ENCODE peak calls at places on chromosomes 2 and 18, in four cellular contexts. One of them, this sample, is unnamed.

GRCh38 chr2:28893488-28893887 is 979 bp upstream of the WDR43 start:
- DNase-seq in K562: no peak
- DNase-seq in SK-N-SH: no peak
- DNase-seq in WTC11: no peak
- DNase-seq in this sample: no peak

GRCh38 chr2:199907008-199907714 is 3.9 kb upstream of the C2orf69 start:
- DNase-seq in WTC11: no peak
- DNase-seq in SK-N-SH: no peak
- DNase-seq in K562: no peak
- DNase-seq in this sample: no peak

GRCh38 chr2:147355706-147356105 is 489.1 kb upstream of the ACVR2A start:
- DNase-seq in WTC11: no peak
- DNase-seq in SK-N-SH: no peak
- DNase-seq in K562: no peak
- DNase-seq in this sample: no peak

GRCh38 chr2:15674637-15675455 is 83.2 kb downstream of the DDX1 start:
- DNase-seq in K562: no peak
- DNase-seq in WTC11: no peak
- DNase-seq in SK-N-SH: no peak
- DNase-seq in this sample: no peak

GRCh38 chr2:20225294-20226151 is 593 bp upstream of the SDC1 start:
- DNase-seq in WTC11: peak
- DNase-seq in SK-N-SH: no peak
- DNase-seq in K562: peak
- DNase-seq in this sample: no peak

GRCh38 chr2:16861154-16861929 is 195.7 kb upstream of the CYRIA start:
- DNase-seq in WTC11: no peak
- DNase-seq in SK-N-SH: no peak
- DNase-seq in K562: no peak
- DNase-seq in this sample: no peak

GRCh38 chr2:159114835-159115234 is 146.4 kb downstream of the TANC1 start:
- DNase-seq in K562: no peak
- DNase-seq in SK-N-SH: no peak
- DNase-seq in WTC11: no peak
- DNase-seq in this sample: no peak

GRCh38 chr18:78641689-78642231 is 337.9 kb upstream of the SALL3 start:
- DNase-seq in SK-N-SH: no peak
- DNase-seq in WTC11: no peak
- DNase-seq in K562: no peak
- DNase-seq in this sample: no peak

GRCh38 chr2:134774786-134775641 is 56.2 kb upstream of the TMEM163 start:
- DNase-seq in K562: no peak
- DNase-seq in WTC11: no peak
- DNase-seq in SK-N-SH: peak
- DNase-seq in this sample: no peak

GRCh38 chr18:60893331-60894114 is 439.7 kb upstream of the CDH20 start:
- DNase-seq in SK-N-SH: no peak
- DNase-seq in WTC11: no peak
- DNase-seq in K562: no peak
- DNase-seq in this sample: no peak

GRCh38 chr2:171404258-171404657 is 29.5 kb downstream of the METTL8 start:
- DNase-seq in WTC11: no peak
- DNase-seq in SK-N-SH: no peak
- DNase-seq in K562: no peak
- DNase-seq in this sample: no peak

GRCh38 chr18:58514773-58515172 is 114.1 kb downstream of the ALPK2 start:
- DNase-seq in SK-N-SH: no peak
- DNase-seq in K562: no peak
- DNase-seq in WTC11: no peak
- DNase-seq in this sample: no peak

GRCh38 chr2:141348481-141348880 is 782.3 kb downstream of the LRP1B start:
- DNase-seq in K562: no peak
- DNase-seq in SK-N-SH: no peak
- DNase-seq in WTC11: no peak
- DNase-seq in this sample: no peak

GRCh38 chr18:58845913-58846312 is 18.8 kb upstream of the ZNF532 start:
- DNase-seq in SK-N-SH: no peak
- DNase-seq in K562: no peak
- DNase-seq in WTC11: no peak
- DNase-seq in this sample: no peak

GRCh38 chr18:77132369-77133050 is at the start of gene MBP:
- DNase-seq in SK-N-SH: peak
- DNase-seq in WTC11: peak
- DNase-seq in K562: no peak
- DNase-seq in this sample: no peak

GRCh38 chr2:121075641-121076500 is 209.1 kb downstream of the TFCP2L1 start:
- DNase-seq in SK-N-SH: peak
- DNase-seq in WTC11: peak
- DNase-seq in K562: peak
- DNase-seq in this sample: no peak

GRCh38 chr2:104406273-104406726 is 447.6 kb upstream of the POU3F3 start:
- DNase-seq in K562: no peak
- DNase-seq in WTC11: no peak
- DNase-seq in SK-N-SH: peak
- DNase-seq in this sample: no peak

GRCh38 chr2:110714824-110715223 is 17.5 kb upstream of the ACOXL start:
- DNase-seq in K562: no peak
- DNase-seq in WTC11: no peak
- DNase-seq in SK-N-SH: no peak
- DNase-seq in this sample: no peak

GRCh38 chr18:55233850-55234249 is 274.6 kb upstream of the CCDC68 start:
- DNase-seq in K562: no peak
- DNase-seq in WTC11: no peak
- DNase-seq in SK-N-SH: no peak
- DNase-seq in this sample: no peak

GRCh38 chr2:182605166-182605565 is 110.9 kb upstream of the DNAJC10 start:
- DNase-seq in SK-N-SH: no peak
- DNase-seq in WTC11: no peak
- DNase-seq in K562: no peak
- DNase-seq in this sample: no peak

GRCh38 chr2:25230626-25231311 is 62.4 kb upstream of the POMC start:
- DNase-seq in WTC11: no peak
- DNase-seq in K562: peak
- DNase-seq in SK-N-SH: peak
- DNase-seq in this sample: no peak

GRCh38 chr18:78528437-78529228 is 451.0 kb upstream of the SALL3 start:
- DNase-seq in K562: peak
- DNase-seq in WTC11: no peak
- DNase-seq in SK-N-SH: no peak
- DNase-seq in this sample: no peak

GRCh38 chr2:120470717-120471060 is 124.8 kb downstream of the INHBB start:
- DNase-seq in K562: no peak
- DNase-seq in WTC11: no peak
- DNase-seq in SK-N-SH: no peak
- DNase-seq in this sample: no peak

GRCh38 chr2:182584462-182584861 is 131.6 kb upstream of the DNAJC10 start:
- DNase-seq in WTC11: no peak
- DNase-seq in SK-N-SH: no peak
- DNase-seq in K562: no peak
- DNase-seq in this sample: no peak

GRCh38 chr2:100242416-100242815 is 79.9 kb downstream of the LONRF2 start:
- DNase-seq in WTC11: no peak
- DNase-seq in K562: no peak
- DNase-seq in SK-N-SH: no peak
- DNase-seq in this sample: no peak

GRCh38 chr2:59754336-59754735 is 799.1 kb downstream of the BCL11A start:
- DNase-seq in WTC11: peak
- DNase-seq in K562: no peak
- DNase-seq in SK-N-SH: no peak
- DNase-seq in this sample: no peak

GRCh38 chr2:175293195-175293594 is 111.7 kb upstream of the ATP5MC3 start:
- DNase-seq in SK-N-SH: no peak
- DNase-seq in K562: no peak
- DNase-seq in WTC11: no peak
- DNase-seq in this sample: no peak

GRCh38 chr2:36389081-36389480 is 33.5 kb downstream of the CRIM1 start:
- DNase-seq in K562: no peak
- DNase-seq in WTC11: no peak
- DNase-seq in SK-N-SH: no peak
- DNase-seq in this sample: no peak

GRCh38 chr18:10442551-10442971 is 11.9 kb upstream of the APCDD1 start:
- DNase-seq in WTC11: no peak
- DNase-seq in K562: no peak
- DNase-seq in SK-N-SH: no peak
- DNase-seq in this sample: no peak

GRCh38 chr2:108271691-108272253 is 16.9 kb upstream of the SULT1C2 start:
- DNase-seq in K562: peak
- DNase-seq in SK-N-SH: no peak
- DNase-seq in WTC11: no peak
- DNase-seq in this sample: no peak

GRCh38 chr2:96604104-96604503 is 34.0 kb downstream of the KANSL3 start:
- DNase-seq in SK-N-SH: no peak
- DNase-seq in K562: peak
- DNase-seq in WTC11: peak
- DNase-seq in this sample: no peak

GRCh38 chr2:197077336-197077735 is 150.8 kb upstream of the PGAP1 start:
- DNase-seq in SK-N-SH: no peak
- DNase-seq in WTC11: no peak
- DNase-seq in K562: no peak
- DNase-seq in this sample: no peak

GRCh38 chr2:64978514-64979268 is 10.5 kb upstream of the SLC1A4 start:
- DNase-seq in K562: peak
- DNase-seq in SK-N-SH: no peak
- DNase-seq in WTC11: no peak
- DNase-seq in this sample: no peak

GRCh38 chr2:236169151-236169721 is 1.1 kb upstream of the GBX2 start:
- DNase-seq in WTC11: peak
- DNase-seq in K562: no peak
- DNase-seq in SK-N-SH: peak
- DNase-seq in this sample: no peak

GRCh38 chr2:239737144-239737463 is 288.0 kb downstream of the NDUFA10 start:
- DNase-seq in WTC11: no peak
- DNase-seq in K562: no peak
- DNase-seq in SK-N-SH: no peak
- DNase-seq in this sample: no peak

GRCh38 chr18:62952807-62953206 is 237.5 kb downstream of the PHLPP1 start:
- DNase-seq in K562: no peak
- DNase-seq in SK-N-SH: no peak
- DNase-seq in WTC11: no peak
- DNase-seq in this sample: no peak

GRCh38 chr18:62957885-62958472 is 242.6 kb downstream of the PHLPP1 start:
- DNase-seq in WTC11: peak
- DNase-seq in SK-N-SH: no peak
- DNase-seq in K562: no peak
- DNase-seq in this sample: no peak

GRCh38 chr18:62954341-62954740 is 239.0 kb downstream of the PHLPP1 start:
- DNase-seq in K562: no peak
- DNase-seq in WTC11: no peak
- DNase-seq in SK-N-SH: no peak
- DNase-seq in this sample: no peak

GRCh38 chr18:62950246-62950645 is 234.9 kb downstream of the PHLPP1 start:
- DNase-seq in SK-N-SH: no peak
- DNase-seq in WTC11: no peak
- DNase-seq in K562: no peak
- DNase-seq in this sample: no peak

DNA sequence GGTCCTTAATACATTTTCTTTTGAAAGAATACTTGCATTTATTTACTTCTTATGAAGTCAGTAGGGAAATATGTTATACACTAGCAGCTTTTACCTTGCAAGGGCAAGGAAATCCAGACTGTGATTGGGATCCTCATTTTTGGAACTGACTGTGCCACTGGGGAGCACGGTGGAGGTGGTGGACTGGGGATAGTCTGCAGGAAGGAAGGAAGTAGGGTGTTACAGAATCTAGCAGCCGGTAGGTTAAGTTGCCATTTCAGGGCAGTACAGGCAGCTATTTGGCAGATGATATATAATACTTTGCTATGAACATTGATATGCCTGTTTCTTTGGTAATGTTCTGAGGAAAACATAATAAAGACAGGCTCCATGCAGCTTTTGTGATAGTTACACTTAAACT is 238.3 kb downstream of the PHLPP1 start:
- DNase-seq in SK-N-SH: no peak
- DNase-seq in K562: no peak
- DNase-seq in WTC11: no peak
- DNase-seq in this sample: no peak
- TF ChIP-seq USF1 in SK-N-SH: no peak
- TF ChIP-seq USF1 in K562: no peak
- TF ChIP-seq USF1 in WTC11: no peak
- TF ChIP-seq USF1 in this sample: no peak

DNA sequence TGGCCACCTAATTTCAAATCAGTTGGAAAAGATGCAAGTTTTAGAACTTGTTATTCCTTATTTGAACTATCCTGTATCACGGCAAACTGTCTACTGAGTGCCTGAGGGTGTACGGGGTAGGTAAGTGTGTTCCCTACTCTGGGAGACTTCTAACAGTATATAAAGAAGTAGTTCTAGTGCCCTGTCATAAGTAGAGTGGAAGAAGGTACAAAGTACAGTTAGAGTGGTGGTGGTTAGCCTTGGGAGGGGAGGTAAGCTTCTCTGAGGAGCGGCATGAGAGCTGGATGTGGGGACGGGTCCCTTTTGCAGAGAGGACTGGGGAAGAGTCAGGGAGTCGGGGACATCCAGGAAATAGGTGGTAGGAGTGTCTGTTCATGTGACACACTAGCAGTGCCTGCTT is 48.5 kb downstream of the DGKD start:
- DNase-seq in K562: no peak
- DNase-seq in WTC11: no peak
- DNase-seq in SK-N-SH: no peak
- DNase-seq in this sample: no peak
- TF ChIP-seq USF1 in K562: no peak
- TF ChIP-seq USF1 in WTC11: no peak
- TF ChIP-seq USF1 in SK-N-SH: no peak
- TF ChIP-seq USF1 in this sample: no peak

GRCh38 chr2:195382186-195382585 is 274.8 kb upstream of the SLC39A10 start:
- DNase-seq in WTC11: no peak
- DNase-seq in K562: no peak
- DNase-seq in SK-N-SH: no peak
- DNase-seq in this sample: no peak
- TF ChIP-seq USF1 in WTC11: no peak
- TF ChIP-seq USF1 in K562: no peak
- TF ChIP-seq USF1 in SK-N-SH: no peak
- TF ChIP-seq USF1 in this sample: no peak

DNA sequence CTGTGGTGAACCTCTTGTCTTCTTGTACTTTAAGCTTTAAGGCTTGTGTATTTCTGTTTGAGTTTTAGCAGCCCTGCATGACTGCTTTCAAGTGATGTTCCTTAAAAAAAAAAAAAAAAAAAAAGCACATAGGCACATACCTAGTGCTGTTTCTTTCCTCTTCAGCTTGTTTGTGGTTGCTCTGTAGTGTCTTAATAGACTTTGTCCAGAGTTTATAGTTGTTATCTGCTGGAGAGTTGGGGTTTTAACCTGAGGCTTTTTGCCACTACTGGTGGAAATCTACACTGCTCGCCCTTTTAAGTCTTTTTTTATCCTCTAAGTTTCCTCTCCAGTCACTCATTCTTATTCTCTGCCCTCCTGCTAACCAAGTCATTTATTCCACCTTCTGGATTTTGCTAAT is 34.5 kb downstream of the AGFG1 start:
- DNase-seq in WTC11: no peak
- DNase-seq in SK-N-SH: no peak
- DNase-seq in K562: no peak
- DNase-seq in this sample: no peak
- TF ChIP-seq USF1 in WTC11: no peak
- TF ChIP-seq USF1 in SK-N-SH: no peak
- TF ChIP-seq USF1 in K562: no peak
- TF ChIP-seq USF1 in this sample: no peak

This sample was measured in GM12878.